ENCODE peak calls at places on chromosomes 13 and 19, in four cellular contexts. M is RWPE1, U is cardiac fibroblast, T is caudate nucleus. I is an unnamed sample.
A peak's percentile ranks its signal among the peaks of the same experiment; 100 is the strongest.

GRCh38 chr19:14318873-14319272 is 62.4 kb upstream of the ADGRE5 start:
- DNase-seq in M (no peak), U (no peak), T (no peak), I (no peak)

GRCh38 chr13:106755542-106755941 is 187.6 kb upstream of the ARGLU1 start:
- DNase-seq in M (no peak), U (no peak), T (no peak), I (no peak)

GRCh38 chr13:30253830-30254229 is 53.5 kb downstream of the KATNAL1 start:
- DNase-seq in M (no peak), U (no peak), T (no peak), I (no peak)

GRCh38 chr19:5456130-5456835 is 1.1 kb downstream of the ZNRF4 start:
- DNase-seq in M (no peak), U (no peak), T (no peak), I (no peak)

GRCh38 chr13:113304121-113304520 is 7.1 kb downstream of the LAMP1 start:
- DNase-seq in M (no peak), U (no peak), T (no peak), I (no peak)

GRCh38 chr19:18173572-18174294 is at the start of gene IFI30:
- DNase-seq in M (peak; percentile 80), U (peak; percentile 43), T (no peak), I (no peak)

GRCh38 chr13:49749852-49750251 is 42.6 kb downstream of the KPNA3 start:
- DNase-seq in M (no peak), U (peak; percentile 29), T (no peak), I (peak; percentile 23)

GRCh38 chr19:12843999-12844732 is 5.9 kb downstream of the MAST1 start:
- DNase-seq in M (no peak), U (no peak), T (no peak), I (peak; percentile 16)

GRCh38 chr19:10112895-10113591 is 1.6 kb downstream of the P2RY11 start:
- DNase-seq in M (no peak), U (peak; percentile 56), T (peak; percentile 22), I (no peak)

I was measured in HCEC 1CT.